ENCODE peak calls at places on chromosomes 4 and X, in four cellular contexts. K is posterior cingulate gyrus; G is stimulated activated CD4-positive, alpha-beta T cell treated with anti-CD3 and anti-CD28 coated beads, Interleukin-15, amount 100 ng/mL, for 1 hour; Z is HEK293T. H is an unnamed sample.

GRCh38 chr4:3128058-3128457 is 53.6 kb downstream of the HTT start:
- DNase-seq in G (no peak), Z (no peak), K (no peak), H (no peak)

GRCh38 chrX:119693996-119694451 is 1.1 kb upstream of the SEPTIN6 start:
- DNase-seq in Z (no peak), G (no peak), K (no peak), H (no peak)

GRCh38 chr4:128286474-128287158 is 997 bp downstream of the PGRMC2 start:
- DNase-seq in K (no peak), G (no peak), Z (peak), H (peak)

GRCh38 chr4:18695733-18696527 is 674.4 kb upstream of the LCORL start:
- DNase-seq in K (no peak), G (no peak), Z (no peak), H (no peak)

GRCh38 chr4:8414377-8414776 is 26.1 kb downstream of the ACOX3 start:
- DNase-seq in K (no peak), Z (no peak), G (no peak), H (no peak)

GRCh38 chr4:180953572-180953971 is 1289.6 kb upstream of the TENM3 start:
- DNase-seq in K (no peak), G (no peak), Z (no peak), H (no peak)

GRCh38 chr4:21768349-21769310 is 179.9 kb downstream of the KCNIP4 start:
- DNase-seq in K (no peak), G (no peak), Z (peak), H (peak)

GRCh38 chr4:67871867-67872266 is 11.9 kb downstream of the TMPRSS11D start:
- DNase-seq in Z (peak), K (no peak), G (no peak), H (no peak)

GRCh38 chr4:189773909-189774308 is 166.8 kb upstream of the FRG1 start:
- DNase-seq in G (no peak), K (no peak), Z (no peak), H (no peak)

GRCh38 chr4:23369331-23369730 is 520.5 kb downstream of the PPARGC1A start:
- DNase-seq in G (no peak), K (no peak), Z (no peak), H (no peak)

GRCh38 chr4:166198921-166199320 is 325.9 kb downstream of the TLL1 start:
- DNase-seq in K (no peak), G (no peak), Z (no peak), H (no peak)